ENCODE peak calls at places on chromosomes 5 and 9, in seven cellular contexts. U is GM12878, C is fibroblast of lung, D is NB4, E is choroid plexus epithelial cell, Z is sigmoid colon, K is A549. O is an unnamed sample.

GRCh38 chr5:139146809-139147742 is 51.1 kb downstream of the SIL1 start:
- DNase-seq in U (no peak), C (no peak), D (no peak), E (peak; percentile 37), Z (no peak), K (no peak), O (no peak)

GRCh38 chr9:99249619-99250018 is 27.5 kb downstream of the SEC61B start:
- DNase-seq in U (no peak), C (peak; percentile 20), D (no peak), E (peak; percentile 48), Z (no peak), K (no peak), O (no peak)

GRCh38 chr5:52738095-52738506 is 49.6 kb upstream of the ITGA1 start:
- DNase-seq in U (no peak), C (peak; percentile 71), D (no peak), E (peak; percentile 78), Z (no peak), K (no peak), O (no peak)

GRCh38 chr9:642014-642413 is 199.5 kb upstream of the DMRT1 start:
- DNase-seq in U (no peak), C (no peak), D (peak; percentile 95), E (no peak), Z (no peak), K (no peak), O (no peak)

GRCh38 chr5:73544429-73545402 is 20.7 kb downstream of the ANKRA2 start:
- DNase-seq in U (no peak), C (no peak), D (no peak), E (peak; percentile 22), Z (no peak), K (no peak), O (peak; percentile 76)

GRCh38 chr9:109372246-109372645 is 51.4 kb upstream of the EPB41L4B start:
- DNase-seq in U (no peak), C (no peak), D (no peak), E (no peak), Z (no peak), K (no peak), O (peak; percentile 52)

GRCh38 chr9:113705938-113706519 is 170.1 kb upstream of the ZNF618 start:
- DNase-seq in U (no peak), C (no peak), D (no peak), E (no peak), Z (no peak), K (no peak), O (peak; percentile 33)

GRCh38 chr5:141657937-141658545 is 6.8 kb upstream of the FCHSD1 start:
- DNase-seq in U (no peak), C (peak; percentile 95), D (peak; percentile 36), E (peak; percentile 92), Z (no peak), K (peak; percentile 63), O (no peak)

GRCh38 chr9:98785333-98785933 is 10.9 kb downstream of the ANKS6 start:
- DNase-seq in U (no peak), C (no peak), D (peak; percentile 53), E (no peak), Z (no peak), K (no peak), O (no peak)

GRCh38 chr9:13923381-13923780 is 390.6 kb downstream of the NFIB start:
- DNase-seq in U (no peak), C (no peak), D (no peak), E (no peak), Z (no peak), K (no peak), O (no peak)

GRCh38 chr9:129235931-129236331 is 57.9 kb upstream of the IER5L start:
- DNase-seq in U (no peak), C (no peak), D (no peak), E (no peak), Z (no peak), K (no peak), O (no peak)

GRCh38 chr5:174532453-174533126 is 191.8 kb upstream of the MSX2 start:
- DNase-seq in U (no peak), C (peak; percentile 97), D (peak; percentile 96), E (peak; percentile 98), Z (peak; percentile 79), K (peak; percentile 93), O (peak; percentile 92)

GRCh38 chr9:136532799-136533774 is 12.8 kb downstream of the NOTCH1 start:
- DNase-seq in U (no peak), C (no peak), D (no peak), E (no peak), Z (no peak), K (no peak), O (no peak)

GRCh38 chr9:137799630-137799983 is 78.0 kb upstream of the CACNA1B start:
- DNase-seq in U (no peak), C (no peak), D (no peak), E (no peak), Z (no peak), K (no peak), O (no peak)

GRCh38 chr5:167754501-167754941 is 536.9 kb upstream of the WWC1 start:
- DNase-seq in U (no peak), C (peak; percentile 82), D (no peak), E (peak; percentile 28), Z (no peak), K (no peak), O (no peak)

GRCh38 chr9:76651114-76651697 is 113.0 kb upstream of the PCA3 start:
- DNase-seq in U (no peak), C (no peak), D (peak; percentile 33), E (peak; percentile 50), Z (no peak), K (no peak), O (no peak)

GRCh38 chr5:149317281-149318048 is 27.8 kb upstream of the GRPEL2 start:
- DNase-seq in U (no peak), C (peak; percentile 29), D (peak; percentile 53), E (peak; percentile 73), Z (no peak), K (peak; percentile 69), O (peak; percentile 50)

GRCh38 chr9:16316406-16316805 is 554.1 kb downstream of the BNC2 start:
- DNase-seq in U (no peak), C (no peak), D (peak; percentile 22), E (no peak), Z (peak; percentile 55), K (no peak), O (no peak)

GRCh38 chr5:174235226-174235992 is 189.9 kb downstream of the NSG2 start:
- DNase-seq in U (no peak), C (peak; percentile 98), D (no peak), E (no peak), Z (no peak), K (no peak), O (no peak)

GRCh38 chr5:15499528-15500325 is at the start of gene FBXL7:
- DNase-seq in U (no peak), C (peak; percentile 80), D (no peak), E (peak; percentile 85), Z (peak; percentile 92), K (peak; percentile 28), O (no peak)

GRCh38 chr5:56527174-56527573 is 288.2 kb upstream of the MAP3K1 start:
- DNase-seq in U (no peak), C (no peak), D (no peak), E (no peak), Z (no peak), K (no peak), O (no peak)

GRCh38 chr5:56668996-56669395 is 146.4 kb upstream of the MAP3K1 start:
- DNase-seq in U (no peak), C (no peak), D (no peak), E (no peak), Z (no peak), K (no peak), O (peak; percentile 73)

GRCh38 chr9:130933114-130934046 is 5.7 kb downstream of the FIBCD1 start:
- DNase-seq in U (no peak), C (peak; percentile 83), D (peak; percentile 59), E (peak; percentile 63), Z (no peak), K (no peak), O (no peak)

DNA sequence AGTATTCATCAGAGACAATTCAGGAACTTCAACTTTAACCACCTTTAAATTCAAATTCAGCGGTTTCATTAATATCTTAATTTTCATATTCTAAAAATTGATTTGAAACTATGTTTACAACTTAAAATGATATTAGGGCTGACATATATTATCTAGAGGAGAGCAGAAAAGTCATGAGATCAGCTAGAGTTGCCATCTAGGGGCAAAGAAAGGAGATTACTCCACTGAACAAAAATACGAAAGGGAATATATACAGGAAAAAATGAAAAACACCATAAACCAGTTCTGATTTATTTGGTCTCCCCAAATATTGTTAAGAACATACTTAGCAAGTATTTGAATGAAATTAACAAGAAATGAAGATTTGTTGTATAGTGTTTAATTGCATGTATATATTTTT is 946.3 kb downstream of the DTWD2 start:
- DNase-seq in U (no peak), C (no peak), D (no peak), E (peak; percentile 0), Z (no peak), K (no peak), O (no peak)
- TF ChIP-seq CTCF in U (no peak), C (peak; percentile 25), D (no peak), E (no peak), Z (no peak), K (no peak), O (peak; percentile 22)

GRCh38 chr5:171913987-171914273 is 92.5 kb downstream of the FBXW11 start:
- DNase-seq in U (no peak), C (peak; percentile 20), D (no peak), E (no peak), Z (no peak), K (no peak), O (no peak)
- TF ChIP-seq CTCF in U (no peak), C (no peak), D (no peak), E (no peak), Z (no peak), K (no peak), O (no peak)

DNA sequence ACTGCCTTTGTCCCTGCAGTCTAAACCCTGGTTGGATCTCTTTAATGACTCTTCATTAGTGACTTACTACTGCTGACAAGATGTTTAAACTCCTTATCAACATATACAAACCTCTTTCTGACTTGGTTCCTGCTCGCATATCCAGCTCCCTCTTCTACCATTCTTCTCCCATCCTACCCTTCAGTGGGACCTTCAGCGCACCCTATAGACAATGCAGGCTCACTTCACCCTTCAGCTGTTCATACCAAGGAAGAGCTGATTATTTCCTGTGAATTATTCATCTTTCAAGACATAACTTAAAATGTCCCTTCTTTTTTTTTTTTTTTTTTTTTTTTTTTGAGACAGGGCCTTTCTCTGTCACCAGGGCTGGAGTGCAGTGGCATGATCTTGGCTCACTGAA is 436.5 kb downstream of the KIAA0825 start:
- DNase-seq in U (no peak), C (no peak), D (peak; percentile 33), E (peak; percentile 4), Z (no peak), K (no peak), O (peak; percentile 45)
- TF ChIP-seq CTCF in U (peak; percentile 31), C (no peak), D (peak; percentile 34), E (peak; percentile 6), Z (no peak), K (no peak), O (peak; percentile 26)

GRCh38 chr9:22103650-22104575 is 94.8 kb upstream of the CDKN2B start:
- DNase-seq in U (no peak), C (peak; percentile 95), D (no peak), E (peak; percentile 93), Z (no peak), K (no peak), O (no peak)

GRCh38 chr9:22097712-22098111 is 88.6 kb upstream of the CDKN2B start:
- DNase-seq in U (no peak), C (peak; percentile 93), D (no peak), E (peak; percentile 92), Z (no peak), K (no peak), O (peak; percentile 38)

GRCh38 chr9:22102347-22103053 is 93.4 kb upstream of the CDKN2B start:
- DNase-seq in U (no peak), C (no peak), D (no peak), E (no peak), Z (no peak), K (no peak), O (no peak)

GRCh38 chr9:22098636-22099332 is 89.7 kb upstream of the CDKN2B start:
- DNase-seq in U (no peak), C (no peak), D (no peak), E (peak; percentile 72), Z (no peak), K (no peak), O (no peak)

GRCh38 chr9:22100626-22101025 is 91.5 kb upstream of the CDKN2B start:
- DNase-seq in U (no peak), C (no peak), D (no peak), E (no peak), Z (no peak), K (no peak), O (no peak)
- TF ChIP-seq CTCF in U (no peak), C (no peak), D (no peak), E (no peak), Z (no peak), K (no peak), O (peak; percentile 8)